ENCODE peak calls at places on chromosomes 5 and 9, in five cellular contexts. R, E, C, A and F are unnamed samples.

GRCh38 chr9:89684218-89684617 is 79.4 kb downstream of the GADD45G start:
- DNase-seq in R (no peak), E (no peak), C (no peak), A (no peak), F (no peak)

GRCh38 chr5:75524591-75524990 is 12.9 kb downstream of the POLK start:
- DNase-seq in R (no peak), E (no peak), C (no peak), A (no peak), F (no peak)

GRCh38 chr9:135591491-135592330 is 30.2 kb downstream of the PAEP start:
- DNase-seq in R (no peak), E (peak; percentile 14), C (peak; percentile 28), A (no peak), F (no peak)

GRCh38 chr9:94533601-94534000 is 21.3 kb upstream of the PCAT7 start:
- DNase-seq in R (no peak), E (no peak), C (no peak), A (no peak), F (no peak)

GRCh38 chr5:139394654-139395566 is at the start of gene PROB1:
- DNase-seq in R (no peak), E (peak; percentile 61), C (no peak), A (no peak), F (peak; percentile 22)

GRCh38 chr9:137300607-137301085 is 1.4 kb downstream of the NRARP start:
- DNase-seq in R (peak; percentile 70), E (peak; percentile 68), C (peak; percentile 58), A (no peak), F (peak; percentile 90)

GRCh38 chr9:136944094-136944518 is 432 bp downstream of the FBXW5 start:
- DNase-seq in R (no peak), E (no peak), C (peak; percentile 66), A (peak; percentile 49), F (peak; percentile 72)

GRCh38 chr5:57937025-57937424 is 454.4 kb upstream of the ACTBL2 start:
- DNase-seq in R (no peak), E (no peak), C (no peak), A (no peak), F (peak; percentile 1)

GRCh38 chr5:40495172-40495699 is 184.5 kb upstream of the PTGER4 start:
- DNase-seq in R (no peak), E (no peak), C (no peak), A (no peak), F (no peak)

GRCh38 chr5:61328791-61329617 is 3.1 kb upstream of the ZSWIM6 start:
- DNase-seq in R (no peak), E (no peak), C (no peak), A (no peak), F (peak; percentile 55)

GRCh38 chr9:119761737-119762136 is 392.5 kb upstream of the BRINP1 start:
- DNase-seq in R (no peak), E (no peak), C (no peak), A (no peak), F (no peak)

GRCh38 chr9:120841930-120842684 is 615 bp downstream of the PSMD5 start:
- DNase-seq in R (peak; percentile 23), E (no peak), C (no peak), A (peak; percentile 25), F (peak; percentile 20)

GRCh38 chr5:167792538-167792937 is 498.9 kb upstream of the WWC1 start:
- DNase-seq in R (peak; percentile 2), E (no peak), C (no peak), A (no peak), F (no peak)

GRCh38 chr9:114516913-114517312 is 11.6 kb upstream of the WHRN start:
- DNase-seq in R (no peak), E (no peak), C (no peak), A (no peak), F (peak; percentile 76)

GRCh38 chr9:36123511-36123910 is 13.0 kb upstream of the GLIPR2 start:
- DNase-seq in R (no peak), E (no peak), C (no peak), A (no peak), F (no peak)

GRCh38 chr9:38018964-38019602 is 49.9 kb downstream of the SHB start:
- DNase-seq in R (peak; percentile 44), E (no peak), C (no peak), A (peak; percentile 34), F (peak; percentile 87)

GRCh38 chr9:97474373-97474925 is 27.0 kb upstream of the TMOD1 start:
- DNase-seq in R (no peak), E (no peak), C (no peak), A (peak; percentile 90), F (peak; percentile 77)

GRCh38 chr5:132718544-132719312 is 18.6 kb downstream of the KIF3A start:
- DNase-seq in R (no peak), E (no peak), C (no peak), A (no peak), F (no peak)

GRCh38 chr9:118618744-118619299 is 750.4 kb downstream of the BRINP1 start:
- DNase-seq in R (no peak), E (no peak), C (no peak), A (no peak), F (no peak)

GRCh38 chr9:114308361-114308950 is 14.4 kb upstream of the ORM1 start:
- DNase-seq in R (no peak), E (no peak), C (peak; percentile 37), A (no peak), F (no peak)

GRCh38 chr5:91464886-91465646 is 81.9 kb upstream of the ARRDC3 start:
- DNase-seq in R (no peak), E (no peak), C (no peak), A (no peak), F (no peak)

GRCh38 chr9:136016882-136017812 is 56.0 kb upstream of the UBAC1 start:
- DNase-seq in R (no peak), E (peak; percentile 39), C (peak; percentile 44), A (peak; percentile 27), F (no peak)

GRCh38 chr9:133796562-133796961 is 58.4 kb upstream of the SARDH start:
- DNase-seq in R (no peak), E (no peak), C (no peak), A (no peak), F (no peak)

GRCh38 chr5:72152506-72152905 is 45.2 kb downstream of the MAP1B start:
- DNase-seq in R (no peak), E (no peak), C (no peak), A (no peak), F (peak; percentile 70)

GRCh38 chr5:81207009-81207408 is 26.1 kb upstream of the CKMT2 start:
- DNase-seq in R (no peak), E (peak; percentile 48), C (no peak), A (no peak), F (no peak)

GRCh38 chr5:150206076-150206779 is 16.4 kb downstream of the SLC6A7 start:
- DNase-seq in R (no peak), E (no peak), C (no peak), A (no peak), F (no peak)

GRCh38 chr9:129500166-129500862 is 120.6 kb downstream of the C9orf50 start:
- DNase-seq in R (peak; percentile 84), E (no peak), C (peak; percentile 65), A (peak; percentile 82), F (peak; percentile 74)
- H3K23ac ChIP-seq in R (no peak overlapping the region), E (no peak overlapping the region), C (no peak overlapping the region), A (no peak overlapping the region), F (no peak overlapping the region)

GRCh38 chr5:15717002-15717401 is 217.0 kb downstream of the FBXL7 start:
- DNase-seq in R (no peak), E (no peak), C (no peak), A (no peak), F (peak; percentile 42)
- H2BK12ac ChIP-seq in R (no peak overlapping the region), E (no peak overlapping the region), C (no peak overlapping the region), A (no peak overlapping the region), F (no peak overlapping the region)

DNA sequence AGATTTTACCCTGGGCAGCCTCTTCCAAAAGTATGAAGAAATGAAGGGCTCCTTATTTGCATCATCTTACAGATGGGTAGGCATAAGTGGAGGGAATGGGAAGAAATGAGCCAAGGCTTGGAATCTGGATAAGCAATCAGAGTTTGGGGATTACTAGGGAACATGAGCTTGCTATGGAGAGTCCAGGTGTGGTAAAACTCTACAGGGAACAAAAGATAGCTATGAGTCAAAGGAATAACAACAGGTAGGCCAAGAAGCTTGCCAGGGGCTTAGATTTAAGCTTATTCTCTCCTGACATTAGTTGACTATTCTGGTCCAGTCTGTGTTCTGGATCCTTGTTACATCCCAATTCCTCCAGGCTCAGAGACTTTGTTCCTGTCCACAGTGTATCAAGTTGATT is 16.4 kb downstream of the RFK start:
- DNase-seq in R (no peak), E (no peak), C (no peak), A (no peak), F (no peak)
- H4K91ac ChIP-seq in R (no peak overlapping the region), E (no peak overlapping the region), C (no peak overlapping the region), A (peak overlapping the region; percentile 94), F (no peak overlapping the region)

GRCh38 chr5:65192326-65192725 is 289.4 kb downstream of the ADAMTS6 start:
- DNase-seq in R (no peak), E (no peak), C (no peak), A (no peak), F (no peak)

GRCh38 chr5:65191554-65192126 is 290.1 kb downstream of the ADAMTS6 start:
- DNase-seq in R (no peak), E (no peak), C (no peak), A (no peak), F (no peak)

GRCh38 chr5:65198777-65199120 is 283.0 kb downstream of the ADAMTS6 start:
- DNase-seq in R (no peak), E (no peak), C (no peak), A (peak; percentile 88), F (peak; percentile 75)

GRCh38 chr5:65197899-65198776 is 283.6 kb downstream of the ADAMTS6 start:
- DNase-seq in R (no peak), E (no peak), C (no peak), A (no peak), F (no peak)

DNA sequence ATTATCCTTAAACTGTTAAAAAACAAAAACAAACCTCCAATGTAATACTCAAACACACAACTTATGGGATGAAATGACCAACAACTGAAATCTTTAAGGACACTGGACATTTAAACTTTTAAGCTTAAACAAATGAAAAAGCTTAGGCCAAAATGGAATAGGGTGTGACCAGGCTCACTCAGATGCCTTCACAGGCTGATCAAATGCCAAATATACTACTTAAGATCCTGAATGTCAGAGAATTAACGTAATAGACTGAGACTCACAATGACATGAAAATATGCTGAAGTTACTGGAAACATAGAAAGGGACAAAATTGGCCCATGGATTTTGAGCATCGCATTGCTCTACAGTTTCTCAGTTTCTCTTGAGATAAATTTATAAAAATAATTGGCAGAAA is 286.8 kb downstream of the ADAMTS6 start:
- DNase-seq in R (no peak), E (no peak), C (no peak), A (no peak), F (no peak)
- H3K23ac ChIP-seq in R (no peak overlapping the region), E (no peak overlapping the region), C (no peak overlapping the region), A (no peak overlapping the region), F (no peak overlapping the region)

DNA sequence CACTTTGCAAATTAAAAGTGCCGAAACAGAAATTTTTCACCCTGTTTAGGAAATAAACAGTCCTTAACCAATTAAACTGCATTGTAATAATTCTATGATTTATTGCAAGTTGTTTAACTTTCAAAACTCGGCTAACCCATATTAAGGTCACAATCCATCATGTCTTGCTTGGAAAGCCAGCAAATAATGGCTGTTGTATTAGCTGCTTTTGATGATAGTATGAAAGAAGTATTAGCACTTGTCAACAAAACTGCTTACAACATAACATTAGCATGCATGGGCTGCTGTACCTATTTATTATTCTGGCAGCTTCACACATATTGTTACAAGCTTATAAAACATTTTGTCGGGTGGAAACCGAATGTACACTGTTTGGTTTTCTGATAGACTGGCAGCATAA is 378.3 kb downstream of the KIAA0825 start:
- DNase-seq in R (no peak), E (no peak), C (no peak), A (no peak), F (no peak)
- H2BK12ac ChIP-seq in R (no peak overlapping the region), E (no peak overlapping the region), C (no peak overlapping the region), A (no peak overlapping the region), F (no peak overlapping the region)